ENCODE peak calls at places on chromosomes 16 and 17, in seven cellular contexts. One of them, this sample, is unnamed.
A peak's percentile ranks its signal among the peaks of the same experiment; 100 is the strongest.

GRCh38 chr17:27562777-27563455 is 68.1 kb upstream of the LGALS9 start:
- DNase-seq in fibroblast of lung: no peak
- DNase-seq in GM12864: no peak
- DNase-seq in breast epithelium: no peak
- DNase-seq in cardiac muscle cell: no peak
- DNase-seq in cardiac fibroblast: no peak
- DNase-seq in foreskin fibroblast: no peak
- DNase-seq in this sample: no peak

GRCh38 chr17:70808596-70808995 is 639.3 kb downstream of the KCNJ2 start:
- DNase-seq in cardiac muscle cell: no peak
- DNase-seq in breast epithelium: no peak
- DNase-seq in cardiac fibroblast: no peak
- DNase-seq in foreskin fibroblast: no peak
- DNase-seq in fibroblast of lung: no peak
- DNase-seq in GM12864: no peak
- DNase-seq in this sample: no peak

GRCh38 chr17:888998-889401 is 90.6 kb downstream of the NXN start:
- DNase-seq in breast epithelium: no peak
- DNase-seq in GM12864: no peak
- DNase-seq in foreskin fibroblast: no peak
- DNase-seq in fibroblast of lung: no peak
- DNase-seq in cardiac muscle cell: no peak
- DNase-seq in cardiac fibroblast: no peak
- DNase-seq in this sample: no peak

GRCh38 chr17:8096541-8096940 is 9.0 kb upstream of the ALOX12B start:
- DNase-seq in fibroblast of lung: no peak
- DNase-seq in GM12864: no peak
- DNase-seq in cardiac fibroblast: no peak
- DNase-seq in cardiac muscle cell: no peak
- DNase-seq in breast epithelium: no peak
- DNase-seq in foreskin fibroblast: no peak
- DNase-seq in this sample: no peak

GRCh38 chr17:82387577-82388106 is 16.1 kb downstream of the UTS2R start:
- DNase-seq in cardiac fibroblast: no peak
- DNase-seq in GM12864: no peak
- DNase-seq in cardiac muscle cell: no peak
- DNase-seq in foreskin fibroblast: peak; percentile 30
- DNase-seq in fibroblast of lung: no peak
- DNase-seq in breast epithelium: no peak
- DNase-seq in this sample: no peak

GRCh38 chr17:27226611-27227234 is 67.2 kb upstream of the WSB1 start:
- DNase-seq in cardiac fibroblast: peak; percentile 38
- DNase-seq in breast epithelium: no peak
- DNase-seq in cardiac muscle cell: no peak
- DNase-seq in GM12864: no peak
- DNase-seq in foreskin fibroblast: peak; percentile 68
- DNase-seq in fibroblast of lung: peak; percentile 56
- DNase-seq in this sample: peak; percentile 64

GRCh38 chr16:11372073-11372923 is 27.0 kb downstream of the RMI2 start:
- DNase-seq in breast epithelium: no peak
- DNase-seq in fibroblast of lung: no peak
- DNase-seq in foreskin fibroblast: no peak
- DNase-seq in GM12864: no peak
- DNase-seq in cardiac fibroblast: no peak
- DNase-seq in cardiac muscle cell: no peak
- DNase-seq in this sample: no peak

GRCh38 chr16:86879268-86879667 is 300.9 kb downstream of the FOXL1 start:
- DNase-seq in foreskin fibroblast: no peak
- DNase-seq in breast epithelium: no peak
- DNase-seq in cardiac fibroblast: no peak
- DNase-seq in GM12864: no peak
- DNase-seq in cardiac muscle cell: no peak
- DNase-seq in fibroblast of lung: no peak
- DNase-seq in this sample: no peak

GRCh38 chr16:1287982-1288670 is 21.3 kb upstream of the UBE2I start:
- DNase-seq in cardiac fibroblast: peak; percentile 29
- DNase-seq in fibroblast of lung: no peak
- DNase-seq in foreskin fibroblast: peak; percentile 24
- DNase-seq in breast epithelium: no peak
- DNase-seq in cardiac muscle cell: no peak
- DNase-seq in GM12864: no peak
- DNase-seq in this sample: no peak

GRCh38 chr16:54116126-54116525 is 170.5 kb downstream of the IRX3 start:
- DNase-seq in GM12864: no peak
- DNase-seq in fibroblast of lung: peak; percentile 33
- DNase-seq in foreskin fibroblast: peak; percentile 22
- DNase-seq in cardiac fibroblast: peak; percentile 35
- DNase-seq in cardiac muscle cell: no peak
- DNase-seq in breast epithelium: no peak
- DNase-seq in this sample: peak; percentile 26

GRCh38 chr17:42142371-42142896 is 12.4 kb downstream of the RAB5C start:
- DNase-seq in cardiac muscle cell: peak; percentile 82
- DNase-seq in cardiac fibroblast: peak; percentile 37
- DNase-seq in breast epithelium: no peak
- DNase-seq in foreskin fibroblast: peak; percentile 76
- DNase-seq in fibroblast of lung: peak; percentile 35
- DNase-seq in GM12864: no peak
- DNase-seq in this sample: peak; percentile 61

GRCh38 chr17:42683407-42684031 is 1.2 kb downstream of the CNTNAP1 start:
- DNase-seq in GM12864: no peak
- DNase-seq in cardiac muscle cell: no peak
- DNase-seq in foreskin fibroblast: no peak
- DNase-seq in breast epithelium: no peak
- DNase-seq in cardiac fibroblast: peak; percentile 59
- DNase-seq in fibroblast of lung: no peak
- DNase-seq in this sample: peak; percentile 45

GRCh38 chr16:20875358-20875656 is 24.9 kb downstream of the DCUN1D3 start:
- DNase-seq in cardiac fibroblast: no peak
- DNase-seq in breast epithelium: no peak
- DNase-seq in foreskin fibroblast: no peak
- DNase-seq in cardiac muscle cell: no peak
- DNase-seq in GM12864: no peak
- DNase-seq in fibroblast of lung: no peak
- DNase-seq in this sample: no peak
- H3K4me3 ChIP-seq in cardiac fibroblast: no peak overlapping the region
- H3K4me3 ChIP-seq in breast epithelium: no peak overlapping the region
- H3K4me3 ChIP-seq in foreskin fibroblast: no peak overlapping the region
- H3K4me3 ChIP-seq in cardiac muscle cell: no peak overlapping the region
- H3K4me3 ChIP-seq in GM12864: no peak overlapping the region
- H3K4me3 ChIP-seq in fibroblast of lung: no peak overlapping the region
- H3K4me3 ChIP-seq in this sample: no peak overlapping the region

GRCh38 chr16:57724541-57724940 is 11.0 kb upstream of the KATNB1 start:
- DNase-seq in foreskin fibroblast: no peak
- DNase-seq in cardiac muscle cell: no peak
- DNase-seq in breast epithelium: no peak
- DNase-seq in fibroblast of lung: no peak
- DNase-seq in cardiac fibroblast: no peak
- DNase-seq in GM12864: no peak
- DNase-seq in this sample: no peak

GRCh38 chr16:57722651-57723050 is 12.9 kb upstream of the KATNB1 start:
- DNase-seq in foreskin fibroblast: no peak
- DNase-seq in cardiac muscle cell: no peak
- DNase-seq in breast epithelium: no peak
- DNase-seq in fibroblast of lung: no peak
- DNase-seq in GM12864: no peak
- DNase-seq in cardiac fibroblast: no peak
- DNase-seq in this sample: no peak

GRCh38 chr16:57721356-57721755 is 14.2 kb upstream of the KATNB1 start:
- DNase-seq in breast epithelium: no peak
- DNase-seq in fibroblast of lung: no peak
- DNase-seq in GM12864: no peak
- DNase-seq in cardiac fibroblast: no peak
- DNase-seq in foreskin fibroblast: no peak
- DNase-seq in cardiac muscle cell: no peak
- DNase-seq in this sample: no peak

GRCh38 chr16:57721765-57722499 is 13.6 kb upstream of the KATNB1 start:
- DNase-seq in breast epithelium: no peak
- DNase-seq in fibroblast of lung: no peak
- DNase-seq in cardiac muscle cell: no peak
- DNase-seq in GM12864: no peak
- DNase-seq in foreskin fibroblast: no peak
- DNase-seq in cardiac fibroblast: no peak
- DNase-seq in this sample: no peak

GRCh38 chr16:57723170-57723569 is 12.4 kb upstream of the KATNB1 start:
- DNase-seq in breast epithelium: no peak
- DNase-seq in cardiac muscle cell: no peak
- DNase-seq in foreskin fibroblast: peak; percentile 16
- DNase-seq in GM12864: no peak
- DNase-seq in fibroblast of lung: no peak
- DNase-seq in cardiac fibroblast: peak; percentile 13
- DNase-seq in this sample: no peak
- TF ChIP-seq CTCF in breast epithelium: no peak
- TF ChIP-seq CTCF in cardiac muscle cell: peak; percentile 37
- TF ChIP-seq CTCF in foreskin fibroblast: peak; percentile 12
- TF ChIP-seq CTCF in GM12864: no peak
- TF ChIP-seq CTCF in fibroblast of lung: peak; percentile 32
- TF ChIP-seq CTCF in cardiac fibroblast: peak; percentile 43
- TF ChIP-seq CTCF in this sample: peak; percentile 28

DNA sequence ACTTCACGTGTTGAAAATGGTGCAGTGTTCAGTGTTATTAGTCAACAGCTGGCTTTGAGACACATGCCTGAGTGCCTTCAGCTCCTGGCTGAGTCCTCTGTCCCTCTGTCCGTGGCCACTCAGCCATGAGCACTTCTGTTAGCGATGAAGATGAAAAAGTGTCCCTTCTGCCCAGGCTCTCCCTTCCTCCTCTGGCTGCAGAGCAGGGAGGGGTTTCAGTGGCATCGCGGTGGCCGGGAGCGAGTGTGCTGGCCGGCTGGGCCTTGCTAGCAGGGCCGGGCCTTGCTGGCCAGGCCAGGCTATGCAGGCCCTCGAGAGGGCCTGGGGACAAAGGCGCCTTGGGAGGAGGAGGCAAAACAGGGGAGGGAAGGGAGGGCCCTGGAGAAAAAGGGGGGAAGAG is 47.7 kb downstream of the CMIP start:
- DNase-seq in cardiac fibroblast: no peak
- DNase-seq in GM12864: no peak
- DNase-seq in foreskin fibroblast: no peak
- DNase-seq in fibroblast of lung: no peak
- DNase-seq in breast epithelium: no peak
- DNase-seq in cardiac muscle cell: no peak
- DNase-seq in this sample: no peak
- H3K4me3 ChIP-seq in cardiac fibroblast: no peak overlapping the region
- H3K4me3 ChIP-seq in GM12864: no peak overlapping the region
- H3K4me3 ChIP-seq in foreskin fibroblast: no peak overlapping the region
- H3K4me3 ChIP-seq in fibroblast of lung: no peak overlapping the region
- H3K4me3 ChIP-seq in breast epithelium: no peak overlapping the region
- H3K4me3 ChIP-seq in cardiac muscle cell: no peak overlapping the region
- H3K4me3 ChIP-seq in this sample: no peak overlapping the region

GRCh38 chr17:10875984-10876555 is 38.2 kb upstream of the PIRT start:
- DNase-seq in cardiac muscle cell: peak; percentile 61
- DNase-seq in cardiac fibroblast: peak; percentile 26
- DNase-seq in foreskin fibroblast: peak; percentile 28
- DNase-seq in breast epithelium: no peak
- DNase-seq in fibroblast of lung: peak; percentile 17
- DNase-seq in GM12864: no peak
- DNase-seq in this sample: peak; percentile 2

GRCh38 chr17:10875411-10875810 is 37.5 kb upstream of the PIRT start:
- DNase-seq in cardiac fibroblast: peak; percentile 2
- DNase-seq in cardiac muscle cell: peak; percentile 81
- DNase-seq in foreskin fibroblast: peak; percentile 3
- DNase-seq in breast epithelium: no peak
- DNase-seq in fibroblast of lung: no peak
- DNase-seq in GM12864: no peak
- DNase-seq in this sample: no peak

GRCh38 chr17:10881959-10882358 is 44.1 kb upstream of the PIRT start:
- DNase-seq in cardiac fibroblast: no peak
- DNase-seq in fibroblast of lung: no peak
- DNase-seq in breast epithelium: no peak
- DNase-seq in GM12864: no peak
- DNase-seq in foreskin fibroblast: no peak
- DNase-seq in cardiac muscle cell: no peak
- DNase-seq in this sample: no peak

GRCh38 chr17:10879110-10879509 is 41.2 kb upstream of the PIRT start:
- DNase-seq in foreskin fibroblast: no peak
- DNase-seq in cardiac fibroblast: peak; percentile 2
- DNase-seq in fibroblast of lung: no peak
- DNase-seq in GM12864: no peak
- DNase-seq in cardiac muscle cell: peak; percentile 61
- DNase-seq in breast epithelium: no peak
- DNase-seq in this sample: no peak
- TF ChIP-seq CTCF in foreskin fibroblast: no peak
- TF ChIP-seq CTCF in cardiac fibroblast: peak; percentile 12
- TF ChIP-seq CTCF in fibroblast of lung: peak; percentile 12
- TF ChIP-seq CTCF in GM12864: no peak
- TF ChIP-seq CTCF in cardiac muscle cell: peak; percentile 16
- TF ChIP-seq CTCF in breast epithelium: no peak
- TF ChIP-seq CTCF in this sample: no peak

DNA sequence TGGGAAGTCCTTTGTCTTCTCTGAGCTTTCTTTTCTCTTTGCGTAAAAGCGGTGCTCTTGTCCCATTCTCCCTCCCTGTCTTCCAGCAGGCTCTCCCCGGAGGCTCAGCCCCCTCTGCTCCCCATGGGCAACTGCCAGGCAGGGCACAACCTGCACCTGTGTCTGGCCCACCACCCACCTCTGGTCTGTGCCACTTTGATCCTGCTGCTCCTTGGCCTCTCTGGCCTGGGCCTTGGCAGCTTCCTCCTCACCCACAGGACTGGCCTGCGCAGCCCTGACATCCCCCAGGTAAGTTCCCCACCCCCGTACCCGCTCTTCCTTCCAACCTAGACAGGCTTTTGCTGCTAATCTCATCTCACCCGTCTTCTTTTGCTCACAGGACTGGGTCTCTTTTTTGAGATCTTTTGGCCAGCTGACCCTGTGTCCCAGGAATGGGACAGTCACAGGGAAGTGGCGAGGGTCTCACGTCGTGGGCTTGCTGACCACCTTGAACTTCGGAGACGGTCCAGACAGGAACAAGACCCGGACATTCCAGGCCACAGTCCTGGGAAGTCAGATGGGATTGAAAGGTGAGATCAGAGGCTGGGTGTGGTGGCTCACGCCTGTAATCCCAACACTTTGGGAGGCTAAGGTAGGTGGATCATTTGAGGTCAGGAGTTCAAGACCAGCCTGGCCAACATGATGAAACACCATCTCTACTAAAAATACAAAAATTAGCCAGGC is 1.3 kb downstream of the TMEM219 start:
- DNase-seq in cardiac muscle cell: no peak
- DNase-seq in cardiac fibroblast: no peak
- DNase-seq in GM12864: no peak
- DNase-seq in fibroblast of lung: no peak
- DNase-seq in foreskin fibroblast: no peak
- DNase-seq in breast epithelium: no peak
- DNase-seq in this sample: no peak
- H3K4me3 ChIP-seq in cardiac muscle cell: no peak overlapping the region
- H3K4me3 ChIP-seq in cardiac fibroblast: peak overlapping the region; percentile 73
- H3K4me3 ChIP-seq in GM12864: peak overlapping the region; percentile 78
- H3K4me3 ChIP-seq in fibroblast of lung: peak overlapping the region; percentile 72
- H3K4me3 ChIP-seq in foreskin fibroblast: peak overlapping the region; percentile 87
- H3K4me3 ChIP-seq in breast epithelium: peak overlapping the region; percentile 68
- H3K4me3 ChIP-seq in this sample: peak overlapping the region; percentile 77

This sample was measured in astrocyte of the spinal cord.